ENCODE peak calls at places on chromosomes 4 and X, in six cellular contexts. K is HEK293T; W is activated CD8-positive, alpha-beta memory T cell treated with anti-CD3 and anti-CD28 coated beads for 48 hours; V is stimulated activated CD4-positive, alpha-beta T cell treated with anti-CD3 and anti-CD28 coated beads, Interleukin-4, amount 100 ng/mL, for 4 hours; E is breast epithelium; Y is AG08395. U is an unnamed sample.

GRCh38 chr4:3415471-3416141 is 26.2 kb upstream of the HGFAC start:
- DNase-seq in Y (no peak), W (no peak), K (no peak), E (no peak), V (no peak), U (no peak)

GRCh38 chr4:13347517-13348125 is 136.5 kb downstream of the RAB28 start:
- DNase-seq in W (no peak), E (no peak), K (no peak), Y (peak), V (no peak), U (no peak)

GRCh38 chr4:71026086-71026485 is 32.6 kb downstream of the DCK start:
- DNase-seq in E (no peak), V (no peak), Y (peak), W (no peak), K (no peak), U (peak)

GRCh38 chrX:84064164-84064563 is 123.8 kb downstream of the RPS6KA6 start:
- DNase-seq in E (no peak), W (no peak), V (no peak), K (no peak), Y (no peak), U (peak)

GRCh38 chr4:69786547-69786946 is 26.1 kb upstream of the SULT1B1 start:
- DNase-seq in W (no peak), K (no peak), Y (no peak), V (no peak), E (no peak), U (no peak)

GRCh38 chr4:13476915-13477314 is 7.2 kb downstream of the RAB28 start:
- DNase-seq in K (no peak), W (no peak), E (no peak), Y (peak), V (no peak), U (peak)

GRCh38 chrX:84188320-84188834 is 378 bp upstream of the RPS6KA6 start:
- DNase-seq in Y (peak), K (peak), V (no peak), W (no peak), E (peak), U (no peak)

GRCh38 chrX:42818151-42818921 is 40.4 kb upstream of the PPP1R2C start:
- DNase-seq in W (no peak), Y (no peak), K (no peak), E (no peak), V (no peak), U (no peak)